ENCODE peak calls at places on chromosome 2, in five cellular contexts. N is neural progenitor cell, L is PC-3, Q is GM23338, Y is GM23248. H is an unnamed sample. For H3F3A, the result is how much of the 10 kb centered on the place peaks cover.

GRCh38 chr2:158575051-158575635 is 118.4 kb downstream of the PKP4 start:
- DNase-seq in N (no peak), L (no peak), Q (no peak), Y (no peak), H (no peak)

GRCh38 chr2:122390406-122390805 is 635.0 kb downstream of the TSN start:
- DNase-seq in N (no peak), L (peak), Q (no peak), Y (no peak), H (no peak)

GRCh38 chr2:98775146-98775988 is 44.4 kb upstream of the MGAT4A start:
- DNase-seq in N (no peak), L (no peak), Q (no peak), Y (no peak), H (no peak)

GRCh38 chr2:64751286-64752260 is 97.9 kb upstream of the SERTAD2 start:
- DNase-seq in N (no peak), L (peak), Q (peak), Y (peak), H (peak)

GRCh38 chr2:161250864-161251436 is 57.3 kb upstream of the PSMD14 start:
- DNase-seq in N (peak), L (peak), Q (peak), Y (peak), H (peak)

GRCh38 chr2:88738271-88738670 is 46.8 kb downstream of the RPIA start:
- DNase-seq in N (no peak), L (no peak), Q (no peak), Y (peak), H (no peak)

GRCh38 chr2:49154140-49154539 is at the start of gene FSHR:
- DNase-seq in N (no peak), L (no peak), Q (peak), Y (no peak), H (no peak)

GRCh38 chr2:98376301-98376945 is 30.2 kb downstream of the CNGA3 start:
- DNase-seq in N (peak), L (no peak), Q (no peak), Y (no peak), H (no peak)

GRCh38 chr2:1691366-1691765 is 52.9 kb downstream of the PXDN start:
- DNase-seq in N (no peak), L (no peak), Q (no peak), Y (no peak), H (no peak)

GRCh38 chr2:75607988-75608683 is 38.4 kb upstream of the MRPL19 start:
- DNase-seq in N (peak), L (peak), Q (peak), Y (peak), H (no peak)

GRCh38 chr2:10071595-10071994 is 8.6 kb downstream of the CYS1 start:
- DNase-seq in N (no peak), L (no peak), Q (peak), Y (no peak), H (no peak)

GRCh38 chr2:171964328-171964727 is 35.4 kb upstream of the METAP1D start:
- DNase-seq in N (no peak), L (no peak), Q (no peak), Y (no peak), H (no peak)

GRCh38 chr2:98805412-98806265 is 74.7 kb upstream of the MGAT4A start:
- DNase-seq in N (peak), L (peak), Q (no peak), Y (peak), H (peak)

GRCh38 chr2:219844756-219845155 is 217.3 kb downstream of the SLC4A3 start:
- DNase-seq in N (no peak), L (no peak), Q (no peak), Y (no peak), H (no peak)

GRCh38 chr2:66509326-66509811 is 74.4 kb downstream of the MEIS1 start:
- DNase-seq in N (no peak), L (peak), Q (peak), Y (peak), H (no peak)

GRCh38 chr2:177728920-177729319 is 336.3 kb downstream of the AGPS start:
- DNase-seq in N (no peak), L (no peak), Q (no peak), Y (no peak), H (no peak)

DNA sequence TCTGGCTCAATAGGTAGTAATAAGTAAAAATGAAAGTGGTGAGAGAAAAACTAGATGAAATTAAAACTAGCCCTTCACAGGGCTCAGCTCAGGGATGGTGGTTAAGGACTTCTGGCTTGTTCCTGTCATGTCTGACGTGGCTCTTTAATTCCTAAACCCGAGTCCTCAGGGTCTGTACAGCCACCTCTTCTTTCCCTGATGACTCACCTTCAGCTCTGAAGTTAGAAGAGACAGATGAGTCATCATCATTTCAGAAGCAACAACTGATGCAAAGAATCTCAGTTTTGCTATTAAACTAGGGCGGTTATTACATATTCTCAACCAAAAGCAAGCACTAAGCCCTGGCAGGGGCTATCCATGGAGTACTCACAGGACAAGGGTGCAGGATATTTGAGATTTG is 24.0 kb upstream of the ITGB6 start:
- DNase-seq in N (no peak), L (peak), Q (no peak), Y (peak), H (no peak)
- H3F3A ChIP-seq in N (under half), L (under half), Q (under half), Y (half or more), H (under half)

DNA sequence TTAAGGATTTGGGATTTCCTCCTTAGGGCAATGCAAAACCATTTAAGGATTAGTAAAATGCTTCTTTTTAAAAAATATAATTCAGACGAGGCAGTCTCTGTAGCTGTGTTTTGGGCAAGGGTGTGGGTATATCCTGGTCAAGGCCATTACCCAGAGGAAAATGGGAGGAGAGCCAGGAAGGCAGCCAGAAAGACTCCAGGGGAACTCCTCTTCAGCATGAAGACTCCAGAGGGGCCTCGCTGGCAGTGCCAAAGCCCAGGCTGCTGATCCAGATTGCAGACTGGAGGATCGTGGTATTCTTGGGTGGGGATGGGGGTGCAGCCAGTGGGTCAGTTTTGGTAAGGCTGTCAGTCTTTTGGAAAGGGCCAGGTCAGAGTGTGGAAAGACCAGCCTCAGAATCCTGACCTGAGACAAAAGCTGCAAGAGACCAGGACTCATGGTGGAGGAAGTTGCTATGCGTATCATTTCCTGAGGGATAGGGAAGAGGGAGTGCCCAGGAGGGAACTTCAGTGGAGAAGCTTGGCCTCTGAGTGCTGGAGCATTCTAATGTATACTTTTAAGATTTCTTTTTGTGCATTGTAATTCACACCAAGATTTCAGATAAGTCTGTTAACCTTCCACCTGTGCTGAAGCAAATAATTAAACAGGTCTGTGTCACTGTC is 20.9 kb upstream of the RAB11FIP5 start:
- DNase-seq in N (no peak), L (no peak), Q (no peak), Y (peak), H (no peak)
- TF ChIP-seq EZH2phosphoT487 in N (no peak), L (no peak), Q (no peak), Y (no peak), H (no peak)

GRCh38 chr2:120226296-120226695 is 3.1 kb upstream of the TMEM185B start:
- DNase-seq in N (no peak), L (no peak), Q (no peak), Y (no peak), H (no peak)
- H3F3A ChIP-seq in N (under half), L (under half), Q (under half), Y (under half), H (under half)

GRCh38 chr2:105934467-105934866 is 189.8 kb downstream of the NCK2 start:
- DNase-seq in N (no peak), L (no peak), Q (no peak), Y (no peak), H (no peak)
- TF ChIP-seq EZH2phosphoT487 in N (no peak), L (no peak), Q (no peak), Y (no peak), H (no peak)

H was measured in SK-N-SH.